ENCODE peak calls at places on chromosomes 6 and 20, in seven cellular contexts. L is HFFc6; K is Jurkat, Clone E6-1; S is RWPE1; W is EL; Z is NAMALWA; Y is GM23248. C is an unnamed sample.

GRCh38 chr6:10404799-10405524 is 9.9 kb downstream of the TFAP2A start:
- DNase-seq in S (peak; percentile 9), Z (no peak), K (no peak), Y (no peak), L (no peak), W (peak; percentile 38), C (peak; percentile 5)

GRCh38 chr20:17966432-17967312 is 1.9 kb downstream of the SNX5 start:
- DNase-seq in Y (peak; percentile 74), Z (peak; percentile 81), K (peak; percentile 56), L (peak; percentile 49), S (no peak), W (peak; percentile 50), C (peak; percentile 58)

GRCh38 chr6:83429857-83430605 is 820 bp downstream of the ME1 start:
- DNase-seq in S (peak; percentile 35), Z (no peak), L (peak; percentile 14), K (no peak), Y (peak; percentile 53), W (peak; percentile 47), C (peak; percentile 76)

GRCh38 chr6:7770601-7771000 is 44.7 kb downstream of the BMP6 start:
- DNase-seq in S (no peak), Z (no peak), Y (no peak), W (no peak), K (no peak), L (no peak), C (no peak)

GRCh38 chr6:130858054-130858453 is 30.8 kb downstream of the SMLR1 start:
- DNase-seq in Z (no peak), Y (no peak), K (no peak), W (no peak), S (no peak), L (no peak), C (no peak)

GRCh38 chr6:7290079-7290478 is 22.9 kb downstream of the SSR1 start:
- DNase-seq in W (no peak), L (no peak), Y (no peak), K (no peak), S (no peak), Z (no peak), C (no peak)

GRCh38 chr20:61284752-61285151 is 32.7 kb downstream of the CDH4 start:
- DNase-seq in K (no peak), S (no peak), Y (no peak), W (no peak), Z (no peak), L (no peak), C (no peak)

GRCh38 chr6:11712760-11713159 is 65.8 kb downstream of the ADTRP start:
- DNase-seq in Z (no peak), W (no peak), K (no peak), S (no peak), Y (peak; percentile 75), L (no peak), C (no peak)

GRCh38 chr6:111469543-111469942 is 13.5 kb downstream of the REV3L start:
- DNase-seq in Z (no peak), K (no peak), S (no peak), Y (no peak), W (no peak), L (no peak), C (no peak)

GRCh38 chr20:20333866-20334265 is 34.0 kb upstream of the INSM1 start:
- DNase-seq in S (no peak), W (no peak), K (no peak), Z (peak; percentile 9), L (no peak), Y (no peak), C (no peak)

GRCh38 chr20:39021748-39022147 is 59.6 kb downstream of the DHX35 start:
- DNase-seq in L (no peak), Y (no peak), K (no peak), S (no peak), Z (no peak), W (no peak), C (no peak)

GRCh38 chr6:15523679-15524630 is 138.9 kb downstream of the DTNBP1 start:
- DNase-seq in L (no peak), K (no peak), W (no peak), Y (no peak), Z (no peak), S (no peak), C (no peak)

GRCh38 chr20:33415948-33416347 is 14.6 kb upstream of the CDK5RAP1 start:
- DNase-seq in Y (peak; percentile 67), Z (peak; percentile 57), K (no peak), L (peak; percentile 37), S (no peak), W (peak; percentile 39), C (peak; percentile 50)

GRCh38 chr6:14068623-14069022 is 48.9 kb upstream of the CD83 start:
- DNase-seq in Y (no peak), S (no peak), Z (no peak), W (no peak), K (no peak), L (no peak), C (no peak)

GRCh38 chr6:13425971-13426931 is 61.1 kb downstream of the GFOD1 start:
- DNase-seq in K (no peak), Z (no peak), Y (peak; percentile 79), S (peak; percentile 38), L (peak; percentile 45), W (peak; percentile 61), C (no peak)

GRCh38 chr20:10063482-10063881 is 28.7 kb downstream of the ANKEF1 start:
- DNase-seq in K (no peak), L (no peak), W (no peak), Z (no peak), Y (no peak), S (no peak), C (no peak)

GRCh38 chr6:124149646-124150045 is 346.0 kb downstream of the NKAIN2 start:
- DNase-seq in L (no peak), Y (no peak), K (no peak), Z (no peak), S (no peak), W (no peak), C (no peak)

GRCh38 chr6:36916159-36916558 is 30.4 kb downstream of the C6orf89 start:
- DNase-seq in Z (no peak), L (no peak), S (no peak), W (no peak), K (no peak), Y (peak; percentile 82), C (peak; percentile 15)

GRCh38 chr20:44648579-44648978 is 2.9 kb downstream of the ADA start:
- DNase-seq in Y (no peak), Z (peak; percentile 37), S (no peak), K (peak; percentile 69), L (no peak), W (no peak), C (no peak)

GRCh38 chr6:13725570-13725969 is 13.9 kb upstream of the RANBP9 start:
- DNase-seq in L (peak; percentile 35), K (peak; percentile 53), W (peak; percentile 30), S (peak; percentile 89), Y (peak; percentile 55), Z (no peak), C (peak; percentile 85)

GRCh38 chr20:47225458-47225857 is 131.0 kb downstream of the ZMYND8 start:
- DNase-seq in W (no peak), Y (no peak), L (no peak), Z (no peak), K (no peak), S (no peak), C (no peak)

GRCh38 chr6:44301782-44302564 is 11.2 kb downstream of the AARS2 start:
- DNase-seq in Y (no peak), Z (no peak), S (no peak), L (no peak), K (no peak), W (no peak), C (no peak)

GRCh38 chr6:106547053-106547414 is 82.3 kb downstream of the RTN4IP1 start:
- DNase-seq in Y (no peak), Z (peak; percentile 37), K (no peak), W (no peak), S (no peak), L (no peak), C (peak; percentile 29)

GRCh38 chr6:16205377-16206144 is 32.8 kb upstream of the GMPR start:
- DNase-seq in L (peak; percentile 96), Y (peak; percentile 86), W (peak; percentile 92), S (no peak), Z (peak; percentile 99), K (no peak), C (no peak)

GRCh38 chr6:11023032-11023431 is 21.1 kb downstream of the ELOVL2 start:
- DNase-seq in K (no peak), Z (no peak), S (no peak), W (peak; percentile 23), Y (no peak), L (no peak), C (no peak)

GRCh38 chr20:18832801-18833200 is 19.2 kb downstream of the SCP2D1 start:
- DNase-seq in Y (no peak), W (no peak), Z (no peak), S (no peak), L (no peak), K (no peak), C (no peak)

GRCh38 chr6:119791746-119792145 is 442.2 kb upstream of the MAN1A1 start:
- DNase-seq in S (no peak), Y (no peak), K (no peak), W (no peak), Z (no peak), L (no peak), C (peak; percentile 3)

GRCh38 chr20:53736122-53736756 is 142.6 kb upstream of the ZNF217 start:
- DNase-seq in S (no peak), Y (peak; percentile 17), K (no peak), L (no peak), Z (no peak), W (no peak), C (peak; percentile 78)

GRCh38 chr20:63293866-63294535 is 1.0 kb downstream of the COL20A1 start:
- DNase-seq in S (no peak), L (no peak), W (no peak), Y (no peak), K (no peak), Z (no peak), C (no peak)

GRCh38 chr6:90701146-90701781 is 114.4 kb upstream of the MAP3K7 start:
- DNase-seq in S (no peak), W (peak; percentile 30), K (peak; percentile 77), Y (no peak), Z (peak; percentile 62), L (no peak), C (no peak)

GRCh38 chr20:51372966-51373365 is 169.6 kb downstream of the NFATC2 start:
- DNase-seq in Z (no peak), W (no peak), K (no peak), L (no peak), S (no peak), Y (no peak), C (no peak)

GRCh38 chr6:33147807-33148666 is 44.2 kb downstream of the COL11A2 start:
- DNase-seq in Y (peak; percentile 74), L (peak; percentile 42), W (peak; percentile 49), S (peak; percentile 61), K (peak; percentile 10), Z (peak; percentile 50), C (peak; percentile 31)

GRCh38 chr20:53901697-53902096 is 168.7 kb downstream of the BCAS1 start:
- DNase-seq in Y (no peak), Z (no peak), L (no peak), W (no peak), K (no peak), S (no peak), C (no peak)

GRCh38 chr20:3704085-3704484 is 8.3 kb downstream of the SIGLEC1 start:
- DNase-seq in W (no peak), S (no peak), L (no peak), Z (no peak), K (no peak), Y (no peak), C (no peak)

GRCh38 chr6:82129814-82130213 is 117.7 kb downstream of the IBTK start:
- DNase-seq in L (no peak), Z (no peak), S (no peak), K (no peak), W (no peak), Y (no peak), C (no peak)

GRCh38 chr20:49955167-49955566 is 19.0 kb downstream of the RNF114 start:
- DNase-seq in K (no peak), Z (no peak), L (no peak), Y (no peak), S (no peak), W (no peak), C (no peak)

GRCh38 chr6:139777202-139777970 is 402.9 kb upstream of the CITED2 start:
- DNase-seq in W (no peak), K (no peak), Y (no peak), L (no peak), S (no peak), Z (no peak), C (no peak)

GRCh38 chr20:56414842-56415765 is 3.0 kb downstream of the CASS4 start:
- DNase-seq in Y (peak; percentile 87), S (no peak), K (no peak), W (peak; percentile 84), L (peak; percentile 69), Z (no peak), C (no peak)